ENCODE peak calls at places on chromosome 7, in ten cellular contexts. H is neural progenitor cell, W is astrocyte of the cerebellum, N is hepatocyte, M is left lung, D is fibroblast of lung, U is BE2C, B is heart right ventricle, Z is neuronal stem cell, C is IMR-90. G is an unnamed sample.

GRCh38 chr7:3307437-3307836 is 6.4 kb downstream of the SDK1 start:
- DNase-seq in W (no peak), B (no peak), C (peak), Z (no peak), U (no peak), M (no peak), D (peak), H (no peak), N (no peak), G (no peak)

GRCh38 chr7:142864980-142865747 is 10.3 kb downstream of the EPHB6 start:
- DNase-seq in C (no peak), Z (no peak), B (no peak), D (no peak), U (no peak), W (no peak), M (no peak), N (no peak), H (no peak), G (peak)

GRCh38 chr7:38334163-38334562 is 60.7 kb upstream of the TARP start:
- DNase-seq in B (no peak), H (no peak), D (no peak), U (no peak), M (no peak), C (no peak), Z (no peak), N (no peak), W (no peak), G (no peak)

GRCh38 chr7:1829111-1829510 is 159.0 kb downstream of the ELFN1 start:
- DNase-seq in C (no peak), W (no peak), M (peak), D (no peak), N (no peak), B (no peak), H (no peak), Z (no peak), U (no peak), G (no peak)

GRCh38 chr7:1734331-1734730 is 64.3 kb downstream of the ELFN1 start:
- DNase-seq in H (no peak), M (peak), W (no peak), C (no peak), D (no peak), N (no peak), Z (no peak), U (peak), B (no peak), G (no peak)

GRCh38 chr7:32891046-32891799 is at the start of gene KBTBD2:
- DNase-seq in U (peak), W (peak), B (peak), C (peak), N (peak), H (peak), Z (peak), M (peak), D (peak), G (peak)

GRCh38 chr7:24477376-24477775 is 95.9 kb upstream of the PALS2 start:
- DNase-seq in M (no peak), U (no peak), H (no peak), C (no peak), B (no peak), W (no peak), D (no peak), Z (no peak), N (no peak), G (no peak)

GRCh38 chr7:112572669-112573301 is 92.0 kb downstream of the LSMEM1 start:
- DNase-seq in B (no peak), U (no peak), W (no peak), N (peak), Z (no peak), D (no peak), C (no peak), M (no peak), H (no peak), G (no peak)

GRCh38 chr7:150389532-150389816 is 10.3 kb downstream of the ZNF775 start:
- DNase-seq in W (no peak), C (peak), H (no peak), Z (no peak), U (no peak), B (no peak), N (no peak), M (no peak), D (no peak), G (no peak)

GRCh38 chr7:49091519-49091918 is 167.2 kb downstream of the CDC14C start:
- DNase-seq in U (no peak), D (no peak), Z (no peak), N (no peak), B (no peak), W (no peak), H (no peak), C (no peak), M (no peak), G (no peak)

GRCh38 chr7:151382079-151382885 is 27.6 kb downstream of the WDR86 start:
- DNase-seq in M (peak), U (no peak), C (no peak), N (no peak), H (no peak), W (no peak), B (no peak), D (no peak), Z (no peak), G (no peak)

DNA sequence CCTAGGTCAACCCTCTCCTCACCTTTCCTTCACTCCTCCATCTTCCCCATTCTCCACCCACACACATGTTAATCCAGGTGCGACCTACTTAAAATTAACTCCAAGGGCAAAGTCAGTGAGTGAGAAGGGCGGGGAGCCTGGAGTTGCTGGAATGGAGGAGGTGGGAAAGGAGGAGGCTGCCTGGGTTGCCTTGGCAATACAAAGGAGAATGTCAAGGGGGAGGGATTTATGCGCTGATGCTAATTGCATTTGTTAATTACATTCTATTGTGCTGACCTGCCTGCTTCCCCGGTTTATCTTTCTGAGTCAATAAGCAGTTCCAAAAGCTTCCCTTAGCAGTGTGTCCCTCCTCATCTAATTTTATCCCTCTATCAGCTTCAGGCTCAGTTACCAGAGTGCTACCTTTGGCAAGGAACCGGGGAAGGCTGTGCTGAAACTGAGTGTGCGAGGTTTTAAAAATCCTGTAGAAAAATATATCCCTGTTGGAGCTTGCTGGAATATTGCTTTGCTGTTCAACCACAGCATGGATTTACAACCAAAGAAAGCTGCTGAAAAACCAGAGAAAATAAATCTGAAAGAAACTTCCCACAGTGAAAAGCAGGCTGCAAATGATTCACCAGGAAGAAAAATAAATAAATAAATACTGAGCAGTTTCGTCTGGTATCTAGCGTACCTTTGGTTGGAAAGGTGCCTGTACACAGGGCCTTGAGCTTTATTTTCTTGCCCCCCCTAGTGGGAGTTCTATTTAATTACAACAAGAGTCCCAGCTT is 113.2 kb upstream of the DGKB start:
- DNase-seq in M (no peak), N (peak), U (peak), C (peak), B (peak), D (peak), W (peak), Z (peak), H (peak), G (no peak)
- H3K4me3 ChIP-seq in M (no peak), N (no peak), U (peak), C (no peak), B (peak), D (no peak), W (peak), Z (no peak), H (peak), G (peak)

GRCh38 chr7:143945423-143945822 is 9.2 kb upstream of the OR2F1 start:
- DNase-seq in H (no peak), W (no peak), B (no peak), C (no peak), D (no peak), Z (no peak), U (no peak), M (no peak), N (no peak), G (no peak)
- H3K4me3 ChIP-seq in H (no peak), W (no peak), B (no peak), C (no peak), D (no peak), Z (no peak), U (no peak), M (no peak), N (no peak), G (no peak)

GRCh38 chr7:26156454-26157365 is 4.7 kb downstream of the NFE2L3 start:
- DNase-seq in U (no peak), H (no peak), W (peak), B (no peak), N (peak), C (peak), Z (no peak), D (peak), M (no peak), G (no peak)

GRCh38 chr7:26155531-26156375 is 3.8 kb downstream of the NFE2L3 start:
- DNase-seq in B (no peak), Z (no peak), D (peak), U (no peak), H (no peak), N (no peak), C (peak), W (peak), M (no peak), G (no peak)

GRCh38 chr7:26157520-26158105 is 5.6 kb downstream of the NFE2L3 start:
- DNase-seq in Z (no peak), M (no peak), B (no peak), H (no peak), W (no peak), D (no peak), U (no peak), C (no peak), N (no peak), G (no peak)

GRCh38 chr7:26162431-26162830 is 10.4 kb downstream of the NFE2L3 start:
- DNase-seq in U (no peak), N (no peak), H (no peak), W (no peak), M (no peak), B (no peak), Z (no peak), D (no peak), C (no peak), G (no peak)

GRCh38 chr7:26159243-26159642 is 7.2 kb downstream of the NFE2L3 start:
- DNase-seq in W (no peak), N (no peak), B (no peak), C (no peak), U (no peak), H (no peak), Z (no peak), M (no peak), D (no peak), G (no peak)
- H3K4me3 ChIP-seq in W (no peak), N (no peak), B (no peak), C (no peak), U (no peak), H (no peak), Z (no peak), M (no peak), D (no peak), G (no peak)

GRCh38 chr7:44979481-44980392 is 922 bp upstream of the MYO1G start:
- DNase-seq in W (no peak), U (no peak), C (no peak), D (peak), H (no peak), N (no peak), M (no peak), B (no peak), Z (no peak), G (no peak)
- H3K4me3 ChIP-seq in W (no peak), U (no peak), C (no peak), D (no peak), H (no peak), N (no peak), M (no peak), B (no peak), Z (no peak), G (no peak)

GRCh38 chr7:71173955-71174354 is 42.0 kb downstream of the GALNT17 start:
- DNase-seq in U (no peak), Z (no peak), B (peak), M (no peak), W (no peak), D (no peak), C (no peak), H (no peak), N (peak), G (no peak)
- H3K4me3 ChIP-seq in U (no peak), Z (no peak), B (no peak), M (no peak), W (no peak), D (no peak), C (no peak), H (no peak), N (no peak), G (no peak)

GRCh38 chr7:26278769-26279168 is 12.9 kb upstream of the SNX10 start:
- DNase-seq in B (no peak), D (peak), N (no peak), U (no peak), W (no peak), Z (no peak), H (no peak), M (no peak), C (no peak), G (no peak)
- H3K4me3 ChIP-seq in B (no peak), D (no peak), N (no peak), U (no peak), W (no peak), Z (no peak), H (no peak), M (no peak), C (no peak), G (no peak)

GRCh38 chr7:40297741-40298311 is 163.0 kb downstream of the SUGCT start:
- DNase-seq in M (no peak), H (no peak), N (no peak), Z (no peak), D (peak), U (no peak), W (no peak), C (peak), B (no peak), G (no peak)
- H3K4me3 ChIP-seq in M (no peak), H (no peak), N (no peak), Z (no peak), D (no peak), U (no peak), W (no peak), C (no peak), B (no peak), G (no peak)

DNA sequence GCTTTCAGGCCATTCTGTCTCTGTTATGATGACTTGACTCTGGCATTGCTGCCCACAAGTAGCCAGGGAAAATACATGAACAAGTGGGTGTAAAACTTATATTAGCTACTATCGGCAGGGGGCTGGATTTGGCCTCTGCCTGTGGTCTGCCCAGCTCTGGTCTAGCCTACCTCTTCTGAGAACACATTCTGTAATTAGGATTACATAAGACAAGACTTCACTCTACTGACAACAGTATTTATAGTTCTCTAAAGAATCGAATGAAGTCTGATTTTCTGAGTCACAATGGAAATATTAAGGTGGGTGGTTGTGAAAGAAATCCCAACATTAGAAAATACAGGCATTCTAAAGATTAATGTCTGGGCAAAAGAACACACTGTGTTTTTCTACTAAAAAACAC is 55.5 kb downstream of the DLD start:
- DNase-seq in Z (no peak), C (peak), H (no peak), N (no peak), B (no peak), U (no peak), W (no peak), D (no peak), M (no peak), G (no peak)
- H3K4me3 ChIP-seq in Z (no peak), C (no peak), H (no peak), N (no peak), B (no peak), U (no peak), W (no peak), D (no peak), M (no peak), G (no peak)

GRCh38 chr7:105990726-105991465 is 27.8 kb downstream of the CDHR3 start:
- DNase-seq in N (no peak), B (peak), U (no peak), Z (peak), H (peak), C (no peak), M (no peak), D (peak), W (no peak), G (no peak)
- H3K4me3 ChIP-seq in N (no peak), B (no peak), U (no peak), Z (no peak), H (no peak), C (no peak), M (no peak), D (no peak), W (no peak), G (no peak)

GRCh38 chr7:100176096-100176835 is 915 bp downstream of the GPC2 start:
- DNase-seq in C (no peak), W (no peak), N (no peak), M (no peak), H (no peak), U (no peak), D (no peak), Z (no peak), B (no peak), G (no peak)

GRCh38 chr7:100175296-100175935 is 1.8 kb downstream of the GPC2 start:
- DNase-seq in C (no peak), M (no peak), N (no peak), W (no peak), Z (no peak), B (no peak), D (no peak), H (no peak), U (no peak), G (no peak)

GRCh38 chr7:100173806-100174495 is 3.2 kb downstream of the GPC2 start:
- DNase-seq in U (no peak), B (no peak), W (no peak), Z (no peak), H (no peak), M (no peak), D (no peak), C (no peak), N (no peak), G (no peak)

GRCh38 chr7:100177040-100178001 is at the start of the genes GPC2 and STAG3:
- DNase-seq in M (peak), D (peak), C (peak), N (peak), B (peak), Z (peak), U (peak), H (peak), W (peak), G (peak)

DNA sequence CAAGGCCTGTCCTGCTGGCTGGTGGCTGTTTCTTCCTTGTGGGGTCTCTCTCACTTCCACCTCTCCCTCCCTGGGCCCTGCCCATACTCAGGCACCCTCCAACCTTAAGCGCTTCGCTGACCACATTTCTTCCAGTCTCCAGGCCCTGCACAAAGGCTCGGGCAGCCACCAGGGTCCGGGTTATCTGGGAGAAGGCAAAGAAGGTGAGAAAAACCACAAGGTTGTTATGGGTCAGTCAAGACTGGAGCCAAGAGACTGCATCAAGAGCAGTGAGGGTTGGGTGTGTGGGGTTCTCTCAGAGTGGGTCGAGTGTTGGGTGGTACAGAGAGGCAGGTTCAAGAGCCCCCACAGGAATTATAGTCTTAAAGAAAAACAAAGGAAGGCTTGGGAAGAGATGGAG is 2.6 kb downstream of the GPC2 start:
- DNase-seq in N (no peak), W (no peak), C (no peak), M (no peak), U (no peak), B (no peak), D (no peak), Z (no peak), H (no peak), G (no peak)
- H3K4me3 ChIP-seq in N (no peak), W (no peak), C (no peak), M (no peak), U (no peak), B (no peak), D (no peak), Z (no peak), H (no peak), G (no peak)